ENCODE peak calls at places on chromosomes 2 and 18, in six cellular contexts. P is NCI-H1436 treated with DMSO at 0.1 percent for 48 hours, Q is A549, F is NCI-H2227 treated with DMSO at 0.1 percent for 48 hours, A is EL, G is NCI-H345. T is an unnamed sample.
A peak's percentile ranks its signal among the peaks of the same experiment; 100 is the strongest.

GRCh38 chr2:230447036-230447435 is 31.0 kb downstream of the SP100 start:
- DNase-seq in P (no peak), Q (no peak), F (no peak), A (no peak), G (no peak), T (no peak)

GRCh38 chr18:66548747-66549146 is 55.1 kb downstream of the CDH19 start:
- DNase-seq in P (no peak), Q (no peak), F (no peak), A (no peak), G (no peak), T (peak; percentile 20)

GRCh38 chr2:46915281-46915810 is at the start of gene MCFD2:
- DNase-seq in P (no peak), Q (peak; percentile 42), F (no peak), A (peak; percentile 37), G (no peak), T (no peak)

GRCh38 chr2:151114934-151115333 is 146.7 kb downstream of the RBM43 start:
- DNase-seq in P (no peak), Q (no peak), F (no peak), A (no peak), G (no peak), T (peak; percentile 5)

GRCh38 chr2:3667151-3667631 is 9.2 kb downstream of the ALLC start:
- DNase-seq in P (no peak), Q (no peak), F (no peak), A (no peak), G (peak; percentile 70), T (no peak)

GRCh38 chr2:62471816-62472215 is 34.2 kb downstream of the TMEM17 start:
- DNase-seq in P (no peak), Q (no peak), F (no peak), A (no peak), G (no peak), T (no peak)

GRCh38 chr2:132757676-132758075 is 87.7 kb upstream of the LYPD1 start:
- DNase-seq in P (no peak), Q (no peak), F (no peak), A (peak; percentile 65), G (no peak), T (no peak)

GRCh38 chr2:240433973-240434727 is 1.3 kb upstream of the GPC1 start:
- DNase-seq in P (no peak), Q (peak; percentile 83), F (no peak), A (peak; percentile 97), G (no peak), T (no peak)

GRCh38 chr2:218898109-218898878 is 17.6 kb downstream of the WNT10A start:
- DNase-seq in P (no peak), Q (peak; percentile 71), F (peak; percentile 74), A (peak; percentile 38), G (peak; percentile 53), T (peak; percentile 74)

GRCh38 chr2:231111987-231112386 is 12.9 kb downstream of the HTR2B start:
- DNase-seq in P (no peak), Q (no peak), F (no peak), A (peak; percentile 59), G (no peak), T (peak; percentile 26)

T was measured in cardiac muscle cell.